ENCODE peak calls at places on chromosomes 3 and 15, in ten cellular contexts. O is HFF-Myc, C is tibial artery, L is PC-3, N is fibroblast of pulmonary artery, U is cardiac fibroblast, D is endothelial cell of umbilical vein, X is body of pancreas, G is A549, E is fibroblast of villous mesenchyme. K is an unnamed sample.

GRCh38 chr15:60385620-60386552 is 11.9 kb downstream of the ANXA2 start:
- DNase-seq in O (no peak), C (no peak), L (no peak), N (peak), U (peak), D (no peak), X (no peak), G (peak), E (no peak), K (no peak)

GRCh38 chr15:57395292-57395691 is 19.0 kb downstream of the CGNL1 start:
- DNase-seq in O (peak), C (no peak), L (peak), N (peak), U (peak), D (peak), X (no peak), G (peak), E (peak), K (peak)

GRCh38 chr15:58447244-58448010 is 15.6 kb downstream of the LIPC start:
- DNase-seq in O (peak), C (no peak), L (peak), N (peak), U (peak), D (no peak), X (no peak), G (no peak), E (peak), K (peak)

GRCh38 chr3:195583831-195584542 is at the start of gene APOD:
- DNase-seq in O (peak), C (peak), L (peak), N (peak), U (peak), D (peak), X (peak), G (peak), E (peak), K (peak)

GRCh38 chr3:147359177-147360062 is 46.9 kb downstream of the ZIC4 start:
- DNase-seq in O (no peak), C (no peak), L (no peak), N (no peak), U (no peak), D (no peak), X (no peak), G (no peak), E (no peak), K (no peak)

GRCh38 chr3:50292159-50292923 is at the start of gene IFRD2:
- DNase-seq in O (peak), C (peak), L (peak), N (peak), U (peak), D (peak), X (peak), G (peak), E (peak), K (peak)

GRCh38 chr3:182133752-182134151 is 422.0 kb downstream of the SOX2 start:
- DNase-seq in O (no peak), C (no peak), L (no peak), N (no peak), U (no peak), D (no peak), X (no peak), G (no peak), E (no peak), K (no peak)

GRCh38 chr15:58588096-58588495 is 156.3 kb downstream of the LIPC start:
- DNase-seq in O (no peak), C (no peak), L (no peak), N (no peak), U (no peak), D (no peak), X (no peak), G (no peak), E (no peak), K (no peak)

GRCh38 chr15:101237161-101237775 is 14.6 kb downstream of the CHSY1 start:
- DNase-seq in O (no peak), C (no peak), L (no peak), N (no peak), U (no peak), D (no peak), X (no peak), G (no peak), E (peak), K (no peak)

GRCh38 chr3:33067484-33067883 is 29.5 kb downstream of the GLB1 start:
- DNase-seq in O (peak), C (no peak), L (peak), N (peak), U (no peak), D (peak), X (no peak), G (no peak), E (peak), K (peak)

GRCh38 chr15:91158415-91159394 is 58.6 kb downstream of the SV2B start:
- DNase-seq in O (no peak), C (no peak), L (no peak), N (no peak), U (no peak), D (no peak), X (no peak), G (no peak), E (no peak), K (no peak)

GRCh38 chr15:97909291-97909891 is 51.1 kb upstream of the ARRDC4 start:
- DNase-seq in O (peak), C (peak), L (peak), N (peak), U (peak), D (peak), X (peak), G (peak), E (peak), K (peak)

GRCh38 chr3:64049136-64049535 is 25.8 kb upstream of the PSMD6 start:
- DNase-seq in O (no peak), C (no peak), L (peak), N (peak), U (peak), D (peak), X (no peak), G (peak), E (no peak), K (no peak)

GRCh38 chr3:43061101-43061895 is 44.6 kb downstream of the POMGNT2 start:
- DNase-seq in O (no peak), C (no peak), L (no peak), N (no peak), U (no peak), D (no peak), X (no peak), G (no peak), E (no peak), K (no peak)

GRCh38 chr3:42712716-42713372 is 10.2 kb upstream of the HHATL start:
- DNase-seq in O (no peak), C (peak), L (no peak), N (no peak), U (no peak), D (no peak), X (no peak), G (no peak), E (no peak), K (no peak)

GRCh38 chr3:196327405-196327804 is 9.4 kb upstream of the DYNLT2B start:
- DNase-seq in O (no peak), C (no peak), L (no peak), N (no peak), U (no peak), D (no peak), X (no peak), G (no peak), E (peak), K (no peak)

GRCh38 chr15:51718199-51718598 is 19.3 kb downstream of the LYSMD2 start:
- DNase-seq in O (no peak), C (no peak), L (no peak), N (no peak), U (no peak), D (no peak), X (no peak), G (no peak), E (no peak), K (no peak)

GRCh38 chr3:99842826-99843589 is 25.3 kb downstream of the CMSS1 start:
- DNase-seq in O (peak), C (no peak), L (peak), N (peak), U (peak), D (peak), X (no peak), G (peak), E (peak), K (peak)

GRCh38 chr3:79766474-79767193 is 1.2 kb downstream of the ROBO1 start:
- DNase-seq in O (no peak), C (no peak), L (no peak), N (no peak), U (peak), D (peak), X (no peak), G (no peak), E (no peak), K (peak)

GRCh38 chr3:40229411-40229810 is 80.1 kb upstream of the EIF1B start:
- DNase-seq in O (no peak), C (no peak), L (no peak), N (no peak), U (no peak), D (no peak), X (no peak), G (no peak), E (no peak), K (no peak)

DNA sequence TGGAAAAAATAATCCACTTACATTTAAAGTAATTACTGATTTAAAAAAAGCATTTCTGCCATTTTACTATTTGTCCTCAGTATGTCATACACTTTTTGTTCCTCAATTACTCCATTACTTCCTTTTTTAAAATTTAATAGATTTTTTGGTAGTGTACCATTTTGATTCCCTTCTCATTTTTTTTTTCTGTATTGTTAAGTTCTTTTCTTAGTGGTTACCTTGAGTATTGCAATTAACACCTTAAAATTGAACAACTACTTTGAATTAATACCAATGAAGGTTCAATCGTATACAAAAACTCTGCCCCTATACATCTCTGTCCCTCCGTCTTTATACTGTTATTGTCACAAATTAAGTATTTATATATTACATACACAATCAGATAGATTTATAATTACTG is 240.6 kb upstream of the LMCD1 start:
- DNase-seq in O (no peak), C (no peak), L (no peak), N (no peak), U (no peak), D (no peak), X (no peak), G (no peak), E (no peak), K (no peak)
- TF ChIP-seq CTCF in O (no peak), C (no peak), L (no peak), N (no peak), U (no peak), D (no peak), X (no peak), G (no peak), E (no peak), K (no peak)

GRCh38 chr3:178302966-178303930 is 233.0 kb upstream of the KCNMB2 start:
- DNase-seq in O (no peak), C (no peak), L (peak), N (peak), U (peak), D (peak), X (no peak), G (no peak), E (peak), K (no peak)
- H3K4me3 ChIP-seq in O (no peak), C (no peak), L (no peak), N (no peak), U (no peak), D (no peak), X (no peak), G (no peak), E (no peak), K (no peak)

GRCh38 chr15:99504071-99504822 is 61.5 kb upstream of the MEF2A start:
- DNase-seq in O (no peak), C (no peak), L (no peak), N (no peak), U (no peak), D (no peak), X (no peak), G (no peak), E (no peak), K (no peak)

GRCh38 chr15:99507016-99507731 is 58.6 kb upstream of the MEF2A start:
- DNase-seq in O (peak), C (no peak), L (no peak), N (peak), U (peak), D (peak), X (peak), G (no peak), E (peak), K (peak)

GRCh38 chr15:99503411-99503810 is 62.4 kb upstream of the MEF2A start:
- DNase-seq in O (no peak), C (no peak), L (no peak), N (no peak), U (no peak), D (no peak), X (no peak), G (no peak), E (no peak), K (no peak)

GRCh38 chr15:99506399-99506798 is 59.4 kb upstream of the MEF2A start:
- DNase-seq in O (no peak), C (no peak), L (no peak), N (no peak), U (peak), D (no peak), X (no peak), G (no peak), E (no peak), K (no peak)

DNA sequence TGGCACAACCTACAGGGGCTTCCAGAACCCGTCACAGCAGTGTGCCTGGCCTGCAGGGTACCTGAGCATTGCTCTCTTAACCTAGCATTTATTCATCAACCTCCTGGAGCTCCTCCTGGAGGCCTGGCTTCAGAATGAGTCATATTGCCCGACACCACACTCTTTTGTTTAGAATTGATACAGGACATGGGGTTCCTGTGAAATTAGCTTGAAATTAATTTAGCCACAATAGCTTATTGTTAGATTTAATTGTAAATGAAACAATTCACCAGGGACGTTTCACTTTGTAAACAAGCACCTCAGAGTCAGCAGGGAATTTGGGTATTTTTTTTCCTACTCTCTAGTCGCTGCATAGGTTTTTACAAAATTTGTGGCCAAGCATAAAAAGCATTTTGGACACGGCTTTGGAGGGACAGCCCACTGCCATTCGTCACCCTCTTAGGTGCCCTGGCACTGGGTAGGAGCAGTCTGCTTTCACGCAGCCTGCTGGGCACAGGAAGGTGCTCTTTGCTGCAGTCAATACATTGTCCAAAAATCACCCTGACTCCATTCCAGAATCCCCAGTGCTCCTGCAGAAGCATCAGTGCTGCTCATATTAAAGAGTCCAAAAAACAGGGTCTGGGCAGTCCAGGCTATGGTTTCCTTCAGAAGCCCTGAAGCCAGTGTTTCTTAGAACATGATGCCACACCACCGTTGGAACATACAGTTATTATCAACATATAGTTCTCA is 60.8 kb upstream of the MEF2A start:
- DNase-seq in O (no peak), C (no peak), L (peak), N (peak), U (peak), D (peak), X (no peak), G (no peak), E (no peak), K (peak)
- TF ChIP-seq CTCF in O (no peak), C (no peak), L (peak), N (peak), U (no peak), D (no peak), X (no peak), G (no peak), E (peak), K (no peak)

DNA sequence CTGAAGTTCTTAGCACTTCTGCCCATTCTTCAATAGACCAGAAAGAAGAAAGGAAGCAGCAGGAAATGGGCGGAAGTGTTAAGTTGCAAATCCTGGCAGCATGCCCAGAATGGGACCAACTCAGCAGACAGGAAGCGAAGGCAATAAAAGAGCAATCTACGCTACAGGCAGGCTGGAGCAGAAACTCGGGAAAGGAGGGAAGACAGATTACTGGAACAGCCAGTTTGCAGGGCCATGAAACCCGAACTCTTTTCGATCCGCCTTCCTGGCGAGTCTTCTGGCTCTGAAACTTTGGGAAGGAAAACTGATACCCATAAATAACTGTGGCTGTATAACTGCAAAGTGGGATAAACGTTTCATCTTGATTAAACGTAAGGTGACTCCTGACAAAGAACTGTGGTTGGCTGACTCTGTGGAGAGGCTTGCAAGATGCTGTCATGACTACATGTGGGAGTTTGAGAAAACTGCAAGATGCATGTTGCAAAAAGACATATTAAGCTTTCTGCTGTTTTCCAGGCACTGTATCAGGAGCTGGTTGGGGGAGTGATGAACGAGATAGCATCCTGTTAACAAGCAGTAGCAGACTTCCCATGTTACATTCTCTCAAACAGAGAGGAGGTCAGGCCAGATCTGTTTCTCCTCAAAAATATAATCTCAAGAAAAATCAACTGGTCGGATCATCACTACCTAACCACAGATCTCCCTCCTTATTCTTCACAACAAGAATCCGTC is 67.8 kb downstream of the FMN1 start:
- DNase-seq in O (peak), C (peak), L (peak), N (peak), U (peak), D (peak), X (peak), G (peak), E (peak), K (peak)
- H3K4me3 ChIP-seq in O (no peak), C (no peak), L (no peak), N (no peak), U (no peak), D (no peak), X (no peak), G (no peak), E (peak), K (peak)

GRCh38 chr3:134212898-134213665 is 37.6 kb downstream of the RYK start:
- DNase-seq in O (peak), C (peak), L (peak), N (peak), U (peak), D (peak), X (peak), G (peak), E (peak), K (peak)

GRCh38 chr3:134216851-134217250 is 33.8 kb downstream of the RYK start:
- DNase-seq in O (no peak), C (no peak), L (no peak), N (no peak), U (no peak), D (no peak), X (no peak), G (no peak), E (no peak), K (no peak)

GRCh38 chr3:134216206-134216764 is 34.4 kb downstream of the RYK start:
- DNase-seq in O (no peak), C (no peak), L (no peak), N (no peak), U (no peak), D (no peak), X (no peak), G (no peak), E (no peak), K (no peak)

GRCh38 chr3:134214239-134214638 is 36.4 kb downstream of the RYK start:
- DNase-seq in O (no peak), C (no peak), L (peak), N (no peak), U (no peak), D (no peak), X (no peak), G (no peak), E (no peak), K (no peak)

GRCh38 chr3:134211797-134212196 is 38.9 kb downstream of the RYK start:
- DNase-seq in O (no peak), C (no peak), L (peak), N (peak), U (peak), D (peak), X (peak), G (peak), E (peak), K (peak)
- TF ChIP-seq CTCF in O (peak), C (peak), L (peak), N (peak), U (peak), D (peak), X (peak), G (peak), E (peak), K (peak)

DNA sequence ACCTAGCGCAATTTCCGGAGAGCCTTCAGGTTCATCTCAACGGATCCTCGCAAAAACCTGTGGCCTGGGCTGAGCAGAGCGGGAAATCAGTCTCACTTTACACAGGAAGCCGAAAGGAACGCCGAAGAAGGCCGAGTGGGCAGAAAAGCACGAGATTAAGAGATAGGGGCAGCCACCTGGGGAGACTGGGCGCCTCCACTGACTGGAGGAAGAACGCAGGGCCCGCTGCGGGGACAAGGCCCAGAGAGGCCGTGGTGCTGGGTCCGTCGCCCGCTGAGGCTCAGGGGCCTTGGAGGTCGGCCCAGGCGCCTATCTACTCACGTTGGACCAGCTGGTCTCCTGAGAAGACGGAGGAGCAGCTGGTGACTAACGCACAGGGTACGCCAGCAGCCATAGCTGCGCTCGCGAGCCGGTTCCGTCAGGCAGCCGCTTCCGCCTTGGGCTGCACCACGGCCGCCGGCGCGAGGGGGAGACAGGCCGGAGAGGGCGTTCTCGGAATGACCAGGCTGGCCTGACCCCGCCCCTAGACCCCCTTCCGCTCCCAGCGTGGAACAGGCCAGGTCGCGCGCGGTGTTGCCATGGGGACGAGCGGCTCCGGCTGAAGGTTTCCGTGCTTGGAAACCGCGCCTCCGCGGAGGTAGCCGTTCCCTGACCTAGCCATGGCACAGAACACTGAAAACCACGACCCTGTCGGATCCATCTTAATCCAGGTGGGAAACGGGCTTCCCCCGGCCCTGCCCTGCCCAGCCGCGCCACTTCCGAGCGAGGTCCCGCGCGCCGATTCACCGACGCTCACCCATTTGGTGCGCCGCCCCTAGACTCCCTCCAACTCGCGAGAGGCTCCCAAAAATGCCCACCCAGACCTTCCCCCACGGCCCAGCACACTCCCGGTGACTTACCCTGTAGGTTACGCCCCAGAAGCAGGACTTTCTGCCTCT is at the start of the genes AAGAB and IQCH:
- DNase-seq in O (peak), C (peak), L (peak), N (peak), U (peak), D (peak), X (peak), G (peak), E (peak), K (peak)
- H3K4me3 ChIP-seq in O (peak), C (peak), L (peak), N (peak), U (peak), D (peak), X (peak), G (peak), E (peak), K (peak)

GRCh38 chr3:4570840-4571621 is 77.9 kb downstream of the ITPR1 start:
- DNase-seq in O (no peak), C (no peak), L (no peak), N (no peak), U (no peak), D (no peak), X (no peak), G (no peak), E (no peak), K (no peak)

GRCh38 chr3:4573153-4573552 is 80.0 kb downstream of the ITPR1 start:
- DNase-seq in O (no peak), C (no peak), L (no peak), N (no peak), U (no peak), D (no peak), X (no peak), G (no peak), E (no peak), K (no peak)

GRCh38 chr3:4574426-4574965 is 81.3 kb downstream of the ITPR1 start:
- DNase-seq in O (no peak), C (no peak), L (no peak), N (no peak), U (no peak), D (no peak), X (no peak), G (no peak), E (no peak), K (no peak)

GRCh38 chr3:4568831-4569230 is 75.7 kb downstream of the ITPR1 start:
- DNase-seq in O (no peak), C (no peak), L (no peak), N (no peak), U (no peak), D (no peak), X (no peak), G (no peak), E (no peak), K (no peak)

GRCh38 chr3:4571690-4572334 is 78.7 kb downstream of the ITPR1 start:
- DNase-seq in O (no peak), C (no peak), L (peak), N (peak), U (peak), D (peak), X (no peak), G (peak), E (no peak), K (no peak)
- TF ChIP-seq CTCF in O (no peak), C (no peak), L (peak), N (peak), U (peak), D (peak), X (no peak), G (no peak), E (peak), K (no peak)